ENCODE peak calls at places on chromosome X, in six cellular contexts. R, U, Q, J, O and L are unnamed samples.
A peak's percentile ranks its signal among the peaks of the same experiment; 100 is the strongest.

GRCh38 chrX:131827935-131828334 is 195.2 kb upstream of the STK26 start:
- DNase-seq in O (peak; percentile 38), Q (peak; percentile 23), R (peak; percentile 87), J (no peak), U (peak; percentile 79), L (peak; percentile 28)

GRCh38 chrX:148871422-148872152 is 371.2 kb downstream of the AFF2 start:
- DNase-seq in J (peak; percentile 94), R (no peak), U (no peak), Q (no peak), O (no peak), L (no peak)

GRCh38 chrX:132842839-132843238 is 115.6 kb downstream of the HS6ST2 start:
- DNase-seq in R (no peak), J (no peak), Q (no peak), O (no peak), U (no peak), L (no peak)

GRCh38 chrX:151153086-151153485 is 23.3 kb upstream of the GPR50 start:
- DNase-seq in O (peak; percentile 5), U (peak; percentile 77), Q (peak; percentile 63), J (peak; percentile 20), R (no peak), L (no peak)

GRCh38 chrX:155056877-155057792 is 13.8 kb downstream of the CMC4 start:
- DNase-seq in O (peak; percentile 57), U (peak; percentile 74), Q (peak; percentile 66), J (peak; percentile 51), R (peak; percentile 56), L (peak; percentile 51)

GRCh38 chrX:37871626-37872302 is 24.4 kb upstream of the DYNLT3 start:
- DNase-seq in U (no peak), R (no peak), J (peak; percentile 94), Q (no peak), O (no peak), L (no peak)

GRCh38 chrX:129938081-129938480 is 32.1 kb downstream of the UTP14A start:
- DNase-seq in U (no peak), O (no peak), J (no peak), R (no peak), Q (no peak), L (no peak)

GRCh38 chrX:54087661-54088060 is 43.4 kb upstream of the PHF8 start:
- DNase-seq in J (no peak), O (no peak), Q (no peak), R (no peak), U (no peak), L (no peak)

GRCh38 chrX:107542500-107542899 is 85.8 kb upstream of the PRPS1 start:
- DNase-seq in J (peak; percentile 33), R (no peak), O (no peak), Q (peak; percentile 14), U (peak; percentile 73), L (no peak)

GRCh38 chrX:33324099-33324498 is 112.8 kb upstream of the DMD start:
- DNase-seq in J (no peak), Q (no peak), O (no peak), R (no peak), U (peak; percentile 3), L (no peak)
- TF ChIP-seq CTCF in J (no peak), Q (no peak), O (peak; percentile 33), R (no peak), U (peak; percentile 40), L (no peak)

DNA sequence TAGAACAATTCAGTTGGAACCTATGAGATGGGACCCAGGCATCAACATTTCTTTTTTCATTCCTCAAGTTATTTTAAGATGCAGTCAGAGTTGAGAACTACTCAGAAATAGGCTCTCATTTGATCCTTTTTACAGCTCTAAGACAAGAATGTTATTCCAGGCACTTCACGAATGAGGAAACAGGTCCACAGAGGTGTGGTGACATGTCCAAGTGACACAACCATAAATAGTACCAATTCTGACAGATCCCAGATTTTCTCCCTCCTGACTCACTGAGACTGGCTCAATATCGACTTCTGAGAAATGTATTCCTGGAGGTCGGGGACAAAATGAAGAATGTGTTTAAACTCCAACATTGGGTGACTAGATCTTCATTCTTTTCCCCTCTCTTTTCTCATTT is 11.1 kb downstream of the TCEANC start:
- DNase-seq in O (no peak), U (no peak), Q (no peak), J (no peak), R (no peak), L (no peak)
- TF ChIP-seq CTCF in O (no peak), U (no peak), Q (no peak), J (no peak), R (no peak), L (no peak)

GRCh38 chrX:15566244-15566643 is 34.5 kb downstream of the ACE2 start:
- DNase-seq in U (no peak), R (no peak), J (no peak), Q (no peak), O (no peak), L (no peak)

GRCh38 chrX:15564981-15565579 is 35.7 kb downstream of the ACE2 start:
- DNase-seq in O (peak; percentile 30), U (peak; percentile 70), Q (peak; percentile 36), J (peak; percentile 21), R (peak; percentile 21), L (peak; percentile 24)

GRCh38 chrX:15567267-15567666 is 33.5 kb downstream of the ACE2 start:
- DNase-seq in U (no peak), Q (no peak), R (no peak), O (no peak), J (no peak), L (no peak)

GRCh38 chrX:15570145-15570544 is 30.6 kb downstream of the ACE2 start:
- DNase-seq in O (no peak), J (no peak), U (no peak), Q (no peak), R (no peak), L (no peak)

GRCh38 chrX:15567886-15568616 is 32.7 kb downstream of the ACE2 start:
- DNase-seq in Q (no peak), J (no peak), O (no peak), U (no peak), R (no peak), L (no peak)
- TF ChIP-seq CTCF in Q (no peak), J (peak; percentile 15), O (no peak), U (peak; percentile 44), R (no peak), L (no peak)

GRCh38 chrX:39855748-39856129 is 242.0 kb downstream of the BCOR start:
- DNase-seq in R (peak; percentile 94), U (no peak), O (no peak), Q (no peak), J (peak; percentile 19), L (peak; percentile 55)
- TF ChIP-seq CTCF in R (no peak), U (no peak), O (no peak), Q (no peak), J (no peak), L (no peak)

DNA sequence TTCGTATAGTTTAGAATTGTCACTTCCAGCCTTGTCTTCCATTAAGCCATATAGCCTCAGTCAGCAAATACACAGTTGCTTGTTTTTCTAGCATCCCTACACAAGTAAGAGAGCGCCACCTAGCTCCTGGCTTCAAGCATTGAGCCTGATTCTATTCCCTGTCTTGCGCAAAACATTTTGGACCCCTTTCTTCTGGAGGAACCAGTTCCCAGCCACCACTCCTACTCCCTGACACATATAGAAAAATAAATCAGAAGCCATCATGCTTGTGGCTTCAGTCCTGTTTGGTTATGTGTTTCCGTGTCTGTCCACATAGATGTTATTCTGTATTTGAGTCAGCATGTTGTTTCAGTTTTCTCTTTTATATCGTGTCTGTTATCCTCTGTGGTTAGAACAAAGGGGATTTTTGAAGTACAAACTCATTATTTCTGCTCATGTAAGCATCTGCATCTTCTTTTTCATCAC is 59.9 kb downstream of the GK start:
- DNase-seq in O (peak; percentile 45), U (peak; percentile 70), J (peak; percentile 34), R (peak; percentile 83), Q (peak; percentile 48), L (peak; percentile 72)
- TF ChIP-seq CTCF in O (no peak), U (peak; percentile 68), J (peak; percentile 67), R (peak; percentile 49), Q (no peak), L (no peak)